ENCODE peak calls at places on chromosomes 7 and 10, in nine cellular contexts. G, A, N, L, X, R, U, E and F are unnamed samples.

GRCh38 chr10:87942884-87943527 is 79.6 kb downstream of the PTEN start:
- DNase-seq in G (no peak), A (no peak), N (no peak), L (no peak), X (no peak), R (no peak), U (no peak), E (no peak), F (no peak)

GRCh38 chr10:48455055-48455391 is 148.5 kb downstream of the MAPK8 start:
- DNase-seq in G (no peak), A (no peak), N (no peak), L (no peak), X (no peak), R (no peak), U (no peak), E (no peak), F (no peak)

GRCh38 chr7:18037609-18038008 is 10.0 kb upstream of the PRPS1L1 start:
- DNase-seq in G (no peak), A (no peak), N (no peak), L (no peak), X (no peak), R (no peak), U (no peak), E (no peak), F (no peak)

GRCh38 chr10:1521741-1522140 is 215.6 kb downstream of the ADARB2 start:
- DNase-seq in G (no peak), A (no peak), N (no peak), L (no peak), X (no peak), R (no peak), U (no peak), E (no peak), F (no peak)

GRCh38 chr7:2036786-2037185 is 196.0 kb downstream of the MAD1L1 start:
- DNase-seq in G (no peak), A (no peak), N (no peak), L (no peak), X (no peak), R (no peak), U (peak; percentile 5), E (no peak), F (no peak)

GRCh38 chr7:122166708-122167107 is 22.7 kb upstream of the AASS start:
- DNase-seq in G (no peak), A (peak; percentile 74), N (no peak), L (peak; percentile 65), X (peak; percentile 92), R (no peak), U (no peak), E (peak; percentile 23), F (no peak)

GRCh38 chr10:80497187-80498038 is 40.3 kb upstream of the SH2D4B start:
- DNase-seq in G (no peak), A (peak; percentile 62), N (no peak), L (peak; percentile 46), X (peak; percentile 92), R (no peak), U (no peak), E (no peak), F (no peak)

GRCh38 chr10:22958338-22958737 is 30.5 kb downstream of the ARMC3 start:
- DNase-seq in G (no peak), A (no peak), N (no peak), L (peak; percentile 6), X (peak; percentile 12), R (no peak), U (no peak), E (peak; percentile 8), F (no peak)

GRCh38 chr10:43667317-43667731 is 18.6 kb upstream of the ZNF32 start:
- DNase-seq in G (no peak), A (peak; percentile 16), N (no peak), L (no peak), X (peak; percentile 68), R (no peak), U (peak; percentile 28), E (peak; percentile 70), F (peak; percentile 79)

GRCh38 chr7:26500749-26501352 is 209.2 kb downstream of the SNX10 start:
- DNase-seq in G (no peak), A (peak; percentile 42), N (no peak), L (peak; percentile 1), X (peak; percentile 41), R (no peak), U (no peak), E (peak; percentile 23), F (peak; percentile 63)

GRCh38 chr7:5217851-5218331 is 27.9 kb downstream of the WIPI2 start:
- DNase-seq in G (no peak), A (no peak), N (no peak), L (no peak), X (no peak), R (no peak), U (no peak), E (no peak), F (no peak)

GRCh38 chr10:132607961-132608495 is 70.4 kb downstream of the INPP5A start:
- DNase-seq in G (no peak), A (no peak), N (no peak), L (no peak), X (no peak), R (no peak), U (no peak), E (no peak), F (no peak)

GRCh38 chr10:101538481-101538880 is 49.6 kb downstream of the POLL start:
- DNase-seq in G (no peak), A (no peak), N (no peak), L (no peak), X (no peak), R (no peak), U (no peak), E (no peak), F (no peak)

GRCh38 chr7:27239780-27240731 is 2.5 kb upstream of the EVX1 start:
- DNase-seq in G (no peak), A (no peak), N (no peak), L (no peak), X (no peak), R (no peak), U (no peak), E (no peak), F (no peak)

GRCh38 chr7:28296571-28297483 is 115.5 kb upstream of the CREB5 start:
- DNase-seq in G (peak; percentile 49), A (peak; percentile 68), N (peak; percentile 51), L (no peak), X (peak; percentile 54), R (no peak), U (peak; percentile 66), E (peak; percentile 57), F (peak; percentile 88)

GRCh38 chr10:5619366-5620211 is 46.8 kb downstream of the ASB13 start:
- DNase-seq in G (no peak), A (no peak), N (no peak), L (no peak), X (peak; percentile 64), R (no peak), U (no peak), E (no peak), F (no peak)

GRCh38 chr7:107874605-107875446 is 16.2 kb upstream of the DLD start:
- DNase-seq in G (peak; percentile 64), A (peak; percentile 72), N (no peak), L (peak; percentile 70), X (peak; percentile 80), R (peak; percentile 31), U (peak; percentile 39), E (peak; percentile 78), F (peak; percentile 72)

GRCh38 chr10:42984035-42984610 is 92.7 kb upstream of the RET start:
- DNase-seq in G (no peak), A (no peak), N (no peak), L (no peak), X (no peak), R (no peak), U (no peak), E (no peak), F (no peak)

GRCh38 chr7:10076661-10077300 is 896.9 kb upstream of the PHF14 start:
- DNase-seq in G (no peak), A (no peak), N (no peak), L (no peak), X (no peak), R (no peak), U (no peak), E (no peak), F (peak; percentile 14)

GRCh38 chr10:52491246-52492000 is 177.3 kb downstream of the DKK1 start:
- DNase-seq in G (no peak), A (no peak), N (no peak), L (peak; percentile 12), X (peak; percentile 49), R (no peak), U (no peak), E (no peak), F (no peak)

GRCh38 chr7:51124321-51124720 is 192.3 kb downstream of the COBL start:
- DNase-seq in G (no peak), A (no peak), N (no peak), L (no peak), X (no peak), R (no peak), U (no peak), E (no peak), F (no peak)

GRCh38 chr7:140214075-140214684 is 37.4 kb upstream of the KDM7A start:
- DNase-seq in G (no peak), A (no peak), N (no peak), L (no peak), X (peak; percentile 77), R (peak; percentile 41), U (no peak), E (no peak), F (no peak)

GRCh38 chr10:1270906-1271305 is 214.7 kb downstream of the WDR37 start:
- DNase-seq in G (no peak), A (no peak), N (no peak), L (no peak), X (no peak), R (no peak), U (no peak), E (no peak), F (no peak)